ENCODE peak calls at places on chromosomes 12 and 14, in eight cellular contexts. One of them, this sample, is unnamed. For H3K4me1, the result is how much of the 10 kb centered on the place peaks cover.

GRCh38 chr14:30283822-30284446 is 275.0 kb upstream of the G2E3 start:
- DNase-seq in neural progenitor cell: peak
- DNase-seq in astrocyte: peak
- DNase-seq in SK-N-SH: peak
- DNase-seq in CD4-positive, CD25-positive, alpha-beta regulatory T cell: peak
- DNase-seq in HepG2: peak
- DNase-seq in mucosa of descending colon: no peak
- DNase-seq in MM.1S: peak
- DNase-seq in this sample: no peak

GRCh38 chr14:103099081-103099732 is 4.7 kb downstream of the EXOC3L4 start:
- DNase-seq in neural progenitor cell: no peak
- DNase-seq in astrocyte: no peak
- DNase-seq in SK-N-SH: no peak
- DNase-seq in CD4-positive, CD25-positive, alpha-beta regulatory T cell: no peak
- DNase-seq in HepG2: peak
- DNase-seq in mucosa of descending colon: peak
- DNase-seq in MM.1S: no peak
- DNase-seq in this sample: peak

GRCh38 chr12:87952223-87952622 is 77.0 kb downstream of the C12orf50 start:
- DNase-seq in neural progenitor cell: no peak
- DNase-seq in astrocyte: no peak
- DNase-seq in SK-N-SH: no peak
- DNase-seq in CD4-positive, CD25-positive, alpha-beta regulatory T cell: no peak
- DNase-seq in HepG2: no peak
- DNase-seq in mucosa of descending colon: no peak
- DNase-seq in MM.1S: no peak
- DNase-seq in this sample: no peak

GRCh38 chr12:76637807-76638206 is 78.2 kb upstream of the OSBPL8 start:
- DNase-seq in neural progenitor cell: no peak
- DNase-seq in astrocyte: peak
- DNase-seq in SK-N-SH: no peak
- DNase-seq in CD4-positive, CD25-positive, alpha-beta regulatory T cell: no peak
- DNase-seq in HepG2: no peak
- DNase-seq in mucosa of descending colon: no peak
- DNase-seq in MM.1S: no peak
- DNase-seq in this sample: no peak

GRCh38 chr12:48352157-48352775 is 1.5 kb upstream of the ZNF641 start:
- DNase-seq in neural progenitor cell: no peak
- DNase-seq in astrocyte: no peak
- DNase-seq in SK-N-SH: no peak
- DNase-seq in CD4-positive, CD25-positive, alpha-beta regulatory T cell: no peak
- DNase-seq in HepG2: no peak
- DNase-seq in mucosa of descending colon: no peak
- DNase-seq in MM.1S: no peak
- DNase-seq in this sample: no peak

GRCh38 chr12:50862316-50862715 is 19.6 kb downstream of the TMPRSS12 start:
- DNase-seq in neural progenitor cell: no peak
- DNase-seq in astrocyte: peak
- DNase-seq in SK-N-SH: no peak
- DNase-seq in CD4-positive, CD25-positive, alpha-beta regulatory T cell: no peak
- DNase-seq in HepG2: no peak
- DNase-seq in mucosa of descending colon: no peak
- DNase-seq in MM.1S: no peak
- DNase-seq in this sample: no peak

GRCh38 chr12:132940071-132940719 is 15.9 kb downstream of the ZNF605 start:
- DNase-seq in neural progenitor cell: no peak
- DNase-seq in astrocyte: no peak
- DNase-seq in SK-N-SH: no peak
- DNase-seq in CD4-positive, CD25-positive, alpha-beta regulatory T cell: no peak
- DNase-seq in HepG2: no peak
- DNase-seq in mucosa of descending colon: no peak
- DNase-seq in MM.1S: no peak
- DNase-seq in this sample: no peak

GRCh38 chr12:123471374-123472068 is 13.6 kb downstream of the SNRNP35 start:
- DNase-seq in neural progenitor cell: no peak
- DNase-seq in astrocyte: peak
- DNase-seq in SK-N-SH: no peak
- DNase-seq in CD4-positive, CD25-positive, alpha-beta regulatory T cell: no peak
- DNase-seq in HepG2: peak
- DNase-seq in mucosa of descending colon: no peak
- DNase-seq in MM.1S: no peak
- DNase-seq in this sample: peak

GRCh38 chr14:104395276-104395675 is 184.3 kb upstream of the C14orf180 start:
- DNase-seq in neural progenitor cell: no peak
- DNase-seq in astrocyte: no peak
- DNase-seq in SK-N-SH: no peak
- DNase-seq in CD4-positive, CD25-positive, alpha-beta regulatory T cell: peak
- DNase-seq in HepG2: no peak
- DNase-seq in mucosa of descending colon: no peak
- DNase-seq in MM.1S: no peak
- DNase-seq in this sample: no peak

GRCh38 chr14:104393199-104393897 is 186.2 kb upstream of the C14orf180 start:
- DNase-seq in neural progenitor cell: no peak
- DNase-seq in astrocyte: no peak
- DNase-seq in SK-N-SH: peak
- DNase-seq in CD4-positive, CD25-positive, alpha-beta regulatory T cell: no peak
- DNase-seq in HepG2: no peak
- DNase-seq in mucosa of descending colon: peak
- DNase-seq in MM.1S: no peak
- DNase-seq in this sample: no peak

GRCh38 chr14:104393898-104394605 is 185.5 kb upstream of the C14orf180 start:
- DNase-seq in neural progenitor cell: no peak
- DNase-seq in astrocyte: no peak
- DNase-seq in SK-N-SH: peak
- DNase-seq in CD4-positive, CD25-positive, alpha-beta regulatory T cell: peak
- DNase-seq in HepG2: no peak
- DNase-seq in mucosa of descending colon: peak
- DNase-seq in MM.1S: peak
- DNase-seq in this sample: peak

GRCh38 chr14:104395941-104396681 is 183.5 kb upstream of the C14orf180 start:
- DNase-seq in neural progenitor cell: no peak
- DNase-seq in astrocyte: no peak
- DNase-seq in SK-N-SH: no peak
- DNase-seq in CD4-positive, CD25-positive, alpha-beta regulatory T cell: no peak
- DNase-seq in HepG2: no peak
- DNase-seq in mucosa of descending colon: no peak
- DNase-seq in MM.1S: no peak
- DNase-seq in this sample: no peak

GRCh38 chr14:104394606-104394910 is 185.0 kb upstream of the C14orf180 start:
- DNase-seq in neural progenitor cell: no peak
- DNase-seq in astrocyte: no peak
- DNase-seq in SK-N-SH: no peak
- DNase-seq in CD4-positive, CD25-positive, alpha-beta regulatory T cell: peak
- DNase-seq in HepG2: no peak
- DNase-seq in mucosa of descending colon: peak
- DNase-seq in MM.1S: no peak
- DNase-seq in this sample: no peak
- H3K4me1 ChIP-seq in neural progenitor cell: under half
- H3K4me1 ChIP-seq in astrocyte: under half
- H3K4me1 ChIP-seq in SK-N-SH: under half
- H3K4me1 ChIP-seq in CD4-positive, CD25-positive, alpha-beta regulatory T cell: half or more
- H3K4me1 ChIP-seq in HepG2: under half
- H3K4me1 ChIP-seq in mucosa of descending colon: under half
- H3K4me1 ChIP-seq in MM.1S: under half
- H3K4me1 ChIP-seq in this sample: under half

GRCh38 chr12:96236221-96236822 is 42.1 kb downstream of the ELK3 start:
- DNase-seq in neural progenitor cell: no peak
- DNase-seq in astrocyte: peak
- DNase-seq in SK-N-SH: no peak
- DNase-seq in CD4-positive, CD25-positive, alpha-beta regulatory T cell: no peak
- DNase-seq in HepG2: no peak
- DNase-seq in mucosa of descending colon: no peak
- DNase-seq in MM.1S: no peak
- DNase-seq in this sample: peak

GRCh38 chr12:96234591-96235496 is 40.7 kb downstream of the ELK3 start:
- DNase-seq in neural progenitor cell: no peak
- DNase-seq in astrocyte: no peak
- DNase-seq in SK-N-SH: no peak
- DNase-seq in CD4-positive, CD25-positive, alpha-beta regulatory T cell: no peak
- DNase-seq in HepG2: no peak
- DNase-seq in mucosa of descending colon: no peak
- DNase-seq in MM.1S: no peak
- DNase-seq in this sample: peak

GRCh38 chr12:96235497-96235826 is 41.3 kb downstream of the ELK3 start:
- DNase-seq in neural progenitor cell: no peak
- DNase-seq in astrocyte: no peak
- DNase-seq in SK-N-SH: no peak
- DNase-seq in CD4-positive, CD25-positive, alpha-beta regulatory T cell: no peak
- DNase-seq in HepG2: no peak
- DNase-seq in mucosa of descending colon: no peak
- DNase-seq in MM.1S: no peak
- DNase-seq in this sample: no peak

GRCh38 chr12:96233168-96233567 is 39.0 kb downstream of the ELK3 start:
- DNase-seq in neural progenitor cell: no peak
- DNase-seq in astrocyte: no peak
- DNase-seq in SK-N-SH: no peak
- DNase-seq in CD4-positive, CD25-positive, alpha-beta regulatory T cell: no peak
- DNase-seq in HepG2: no peak
- DNase-seq in mucosa of descending colon: no peak
- DNase-seq in MM.1S: no peak
- DNase-seq in this sample: peak

DNA sequence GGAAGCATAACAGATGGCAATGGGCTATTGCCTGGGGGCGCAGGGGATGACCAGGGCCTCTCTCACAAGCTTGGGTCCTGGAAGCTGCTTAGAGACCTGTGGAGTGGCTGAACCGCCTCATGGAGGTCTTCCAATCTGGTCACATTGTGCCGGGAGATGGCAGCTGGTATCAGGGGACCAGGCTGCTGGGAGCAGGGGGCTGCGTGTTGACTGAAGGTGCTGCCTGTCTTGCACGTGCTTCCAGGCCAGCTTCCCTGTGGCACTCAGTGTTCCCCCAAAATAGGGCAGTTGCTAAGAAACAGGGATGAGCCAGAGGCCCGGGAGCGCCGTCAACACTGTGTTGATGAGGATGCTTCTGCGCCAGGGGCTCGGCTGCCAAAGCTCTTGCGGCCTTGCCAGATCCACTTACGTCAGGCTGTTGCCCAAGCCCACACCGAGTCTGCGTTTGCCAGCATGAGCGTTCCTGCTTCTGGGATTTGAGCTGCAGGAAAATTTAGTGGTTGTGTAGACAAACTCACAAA is 39.8 kb downstream of the ELK3 start:
- DNase-seq in neural progenitor cell: no peak
- DNase-seq in astrocyte: peak
- DNase-seq in SK-N-SH: peak
- DNase-seq in CD4-positive, CD25-positive, alpha-beta regulatory T cell: no peak
- DNase-seq in HepG2: no peak
- DNase-seq in mucosa of descending colon: peak
- DNase-seq in MM.1S: no peak
- DNase-seq in this sample: peak
- H3K4me1 ChIP-seq in neural progenitor cell: under half
- H3K4me1 ChIP-seq in astrocyte: half or more
- H3K4me1 ChIP-seq in SK-N-SH: under half
- H3K4me1 ChIP-seq in CD4-positive, CD25-positive, alpha-beta regulatory T cell: under half
- H3K4me1 ChIP-seq in HepG2: under half
- H3K4me1 ChIP-seq in mucosa of descending colon: under half
- H3K4me1 ChIP-seq in MM.1S: under half
- H3K4me1 ChIP-seq in this sample: under half

GRCh38 chr14:98217530-98217929 is 1054.5 kb downstream of the BCL11B start:
- DNase-seq in neural progenitor cell: no peak
- DNase-seq in astrocyte: no peak
- DNase-seq in SK-N-SH: no peak
- DNase-seq in CD4-positive, CD25-positive, alpha-beta regulatory T cell: no peak
- DNase-seq in HepG2: no peak
- DNase-seq in mucosa of descending colon: no peak
- DNase-seq in MM.1S: no peak
- DNase-seq in this sample: no peak
- H3K4me1 ChIP-seq in neural progenitor cell: under half
- H3K4me1 ChIP-seq in astrocyte: under half
- H3K4me1 ChIP-seq in SK-N-SH: under half
- H3K4me1 ChIP-seq in CD4-positive, CD25-positive, alpha-beta regulatory T cell: under half
- H3K4me1 ChIP-seq in HepG2: under half
- H3K4me1 ChIP-seq in mucosa of descending colon: under half
- H3K4me1 ChIP-seq in MM.1S: under half
- H3K4me1 ChIP-seq in this sample: under half

GRCh38 chr12:2264622-2265306 is 212.0 kb downstream of the CACNA1C start:
- DNase-seq in neural progenitor cell: no peak
- DNase-seq in astrocyte: peak
- DNase-seq in SK-N-SH: no peak
- DNase-seq in CD4-positive, CD25-positive, alpha-beta regulatory T cell: no peak
- DNase-seq in HepG2: no peak
- DNase-seq in mucosa of descending colon: no peak
- DNase-seq in MM.1S: no peak
- DNase-seq in this sample: no peak
- H3K4me1 ChIP-seq in neural progenitor cell: under half
- H3K4me1 ChIP-seq in astrocyte: half or more
- H3K4me1 ChIP-seq in SK-N-SH: half or more
- H3K4me1 ChIP-seq in CD4-positive, CD25-positive, alpha-beta regulatory T cell: under half
- H3K4me1 ChIP-seq in HepG2: under half
- H3K4me1 ChIP-seq in mucosa of descending colon: under half
- H3K4me1 ChIP-seq in MM.1S: under half
- H3K4me1 ChIP-seq in this sample: under half